ENCODE peak calls at places on chromosomes 11 and 22, in seven cellular contexts. One of them, this sample, is unnamed.

GRCh38 chr11:31722754-31723153 is 88.4 kb downstream of the PAX6 start:
- DNase-seq in GM23248: no peak
- DNase-seq in activated CD8-positive, alpha-beta memory T cell treated with anti-CD3 and anti-CD28 coated beads, Interleukin-2, amount 50 U/mL, for 4 hours: no peak
- DNase-seq in effector memory CD4-positive, alpha-beta T cell: no peak
- DNase-seq in NCI-H1048: no peak
- DNase-seq in HT1080: no peak
- DNase-seq in SW480: no peak
- DNase-seq in this sample: no peak

GRCh38 chr11:96103102-96103501 is 179.2 kb upstream of the MTMR2 start:
- DNase-seq in GM23248: peak; percentile 54
- DNase-seq in activated CD8-positive, alpha-beta memory T cell treated with anti-CD3 and anti-CD28 coated beads, Interleukin-2, amount 50 U/mL, for 4 hours: no peak
- DNase-seq in effector memory CD4-positive, alpha-beta T cell: no peak
- DNase-seq in NCI-H1048: no peak
- DNase-seq in HT1080: peak; percentile 24
- DNase-seq in SW480: no peak
- DNase-seq in this sample: no peak

GRCh38 chr11:114354076-114354475 is 46.2 kb downstream of the C11orf71 start:
- DNase-seq in GM23248: peak; percentile 62
- DNase-seq in activated CD8-positive, alpha-beta memory T cell treated with anti-CD3 and anti-CD28 coated beads, Interleukin-2, amount 50 U/mL, for 4 hours: no peak
- DNase-seq in effector memory CD4-positive, alpha-beta T cell: no peak
- DNase-seq in NCI-H1048: no peak
- DNase-seq in HT1080: peak; percentile 91
- DNase-seq in SW480: no peak
- DNase-seq in this sample: no peak

GRCh38 chr11:69573751-69574382 is 67.1 kb upstream of the CCND1 start:
- DNase-seq in GM23248: peak; percentile 45
- DNase-seq in activated CD8-positive, alpha-beta memory T cell treated with anti-CD3 and anti-CD28 coated beads, Interleukin-2, amount 50 U/mL, for 4 hours: no peak
- DNase-seq in effector memory CD4-positive, alpha-beta T cell: no peak
- DNase-seq in NCI-H1048: no peak
- DNase-seq in HT1080: no peak
- DNase-seq in SW480: no peak
- DNase-seq in this sample: no peak

GRCh38 chr11:134032501-134033091 is 36.3 kb upstream of the JAM3 start:
- DNase-seq in GM23248: peak; percentile 74
- DNase-seq in activated CD8-positive, alpha-beta memory T cell treated with anti-CD3 and anti-CD28 coated beads, Interleukin-2, amount 50 U/mL, for 4 hours: no peak
- DNase-seq in effector memory CD4-positive, alpha-beta T cell: no peak
- DNase-seq in NCI-H1048: no peak
- DNase-seq in HT1080: no peak
- DNase-seq in SW480: peak; percentile 24
- DNase-seq in this sample: no peak

GRCh38 chr11:63767415-63768231 is 952 bp downstream of the ZFTA start:
- DNase-seq in GM23248: peak; percentile 74
- DNase-seq in activated CD8-positive, alpha-beta memory T cell treated with anti-CD3 and anti-CD28 coated beads, Interleukin-2, amount 50 U/mL, for 4 hours: peak; percentile 29
- DNase-seq in effector memory CD4-positive, alpha-beta T cell: peak; percentile 22
- DNase-seq in NCI-H1048: no peak
- DNase-seq in HT1080: peak; percentile 76
- DNase-seq in SW480: peak; percentile 81
- DNase-seq in this sample: peak; percentile 73

GRCh38 chr11:120932305-120932905 is 91.5 kb upstream of the TBCEL start:
- DNase-seq in GM23248: no peak
- DNase-seq in activated CD8-positive, alpha-beta memory T cell treated with anti-CD3 and anti-CD28 coated beads, Interleukin-2, amount 50 U/mL, for 4 hours: no peak
- DNase-seq in effector memory CD4-positive, alpha-beta T cell: no peak
- DNase-seq in NCI-H1048: no peak
- DNase-seq in HT1080: no peak
- DNase-seq in SW480: no peak
- DNase-seq in this sample: no peak

GRCh38 chr11:9906043-9906791 is 242.3 kb downstream of the SWAP70 start:
- DNase-seq in GM23248: peak; percentile 96
- DNase-seq in activated CD8-positive, alpha-beta memory T cell treated with anti-CD3 and anti-CD28 coated beads, Interleukin-2, amount 50 U/mL, for 4 hours: no peak
- DNase-seq in effector memory CD4-positive, alpha-beta T cell: no peak
- DNase-seq in NCI-H1048: no peak
- DNase-seq in HT1080: peak; percentile 91
- DNase-seq in SW480: peak; percentile 21
- DNase-seq in this sample: no peak

GRCh38 chr11:76656571-76657081 is 13.9 kb downstream of the LRRC32 start:
- DNase-seq in GM23248: no peak
- DNase-seq in activated CD8-positive, alpha-beta memory T cell treated with anti-CD3 and anti-CD28 coated beads, Interleukin-2, amount 50 U/mL, for 4 hours: no peak
- DNase-seq in effector memory CD4-positive, alpha-beta T cell: no peak
- DNase-seq in NCI-H1048: no peak
- DNase-seq in HT1080: no peak
- DNase-seq in SW480: no peak
- DNase-seq in this sample: no peak

GRCh38 chr11:76173663-76174062 is 32.6 kb downstream of the WNT11 start:
- DNase-seq in GM23248: no peak
- DNase-seq in activated CD8-positive, alpha-beta memory T cell treated with anti-CD3 and anti-CD28 coated beads, Interleukin-2, amount 50 U/mL, for 4 hours: no peak
- DNase-seq in effector memory CD4-positive, alpha-beta T cell: no peak
- DNase-seq in NCI-H1048: no peak
- DNase-seq in HT1080: peak; percentile 34
- DNase-seq in SW480: no peak
- DNase-seq in this sample: no peak

GRCh38 chr11:65316311-65316978 is 1.8 kb downstream of the CDC42EP2 start:
- DNase-seq in GM23248: peak; percentile 100
- DNase-seq in activated CD8-positive, alpha-beta memory T cell treated with anti-CD3 and anti-CD28 coated beads, Interleukin-2, amount 50 U/mL, for 4 hours: no peak
- DNase-seq in effector memory CD4-positive, alpha-beta T cell: no peak
- DNase-seq in NCI-H1048: no peak
- DNase-seq in HT1080: peak; percentile 56
- DNase-seq in SW480: no peak
- DNase-seq in this sample: no peak

GRCh38 chr22:40028098-40028425 is 33.3 kb downstream of the FAM83F start:
- DNase-seq in GM23248: no peak
- DNase-seq in activated CD8-positive, alpha-beta memory T cell treated with anti-CD3 and anti-CD28 coated beads, Interleukin-2, amount 50 U/mL, for 4 hours: no peak
- DNase-seq in effector memory CD4-positive, alpha-beta T cell: no peak
- DNase-seq in NCI-H1048: no peak
- DNase-seq in HT1080: no peak
- DNase-seq in SW480: no peak
- DNase-seq in this sample: no peak

GRCh38 chr11:33622806-33623205 is 77.8 kb downstream of the C11orf91 start:
- DNase-seq in GM23248: no peak
- DNase-seq in activated CD8-positive, alpha-beta memory T cell treated with anti-CD3 and anti-CD28 coated beads, Interleukin-2, amount 50 U/mL, for 4 hours: no peak
- DNase-seq in effector memory CD4-positive, alpha-beta T cell: no peak
- DNase-seq in NCI-H1048: no peak
- DNase-seq in HT1080: no peak
- DNase-seq in SW480: no peak
- DNase-seq in this sample: no peak

GRCh38 chr11:70555092-70555491 is 156.8 kb downstream of the CTTN start:
- DNase-seq in GM23248: no peak
- DNase-seq in activated CD8-positive, alpha-beta memory T cell treated with anti-CD3 and anti-CD28 coated beads, Interleukin-2, amount 50 U/mL, for 4 hours: no peak
- DNase-seq in effector memory CD4-positive, alpha-beta T cell: no peak
- DNase-seq in NCI-H1048: no peak
- DNase-seq in HT1080: no peak
- DNase-seq in SW480: no peak
- DNase-seq in this sample: no peak

GRCh38 chr11:65852508-65853248 is 5.3 kb downstream of the CFL1 start:
- DNase-seq in GM23248: no peak
- DNase-seq in activated CD8-positive, alpha-beta memory T cell treated with anti-CD3 and anti-CD28 coated beads, Interleukin-2, amount 50 U/mL, for 4 hours: no peak
- DNase-seq in effector memory CD4-positive, alpha-beta T cell: no peak
- DNase-seq in NCI-H1048: no peak
- DNase-seq in HT1080: no peak
- DNase-seq in SW480: no peak
- DNase-seq in this sample: peak; percentile 58

GRCh38 chr11:100752371-100753073 is 65.4 kb downstream of the ARHGAP42 start:
- DNase-seq in GM23248: no peak
- DNase-seq in activated CD8-positive, alpha-beta memory T cell treated with anti-CD3 and anti-CD28 coated beads, Interleukin-2, amount 50 U/mL, for 4 hours: no peak
- DNase-seq in effector memory CD4-positive, alpha-beta T cell: no peak
- DNase-seq in NCI-H1048: no peak
- DNase-seq in HT1080: no peak
- DNase-seq in SW480: peak; percentile 4
- DNase-seq in this sample: no peak

GRCh38 chr11:16182553-16182952 is 173.8 kb downstream of the SOX6 start:
- DNase-seq in GM23248: no peak
- DNase-seq in activated CD8-positive, alpha-beta memory T cell treated with anti-CD3 and anti-CD28 coated beads, Interleukin-2, amount 50 U/mL, for 4 hours: no peak
- DNase-seq in effector memory CD4-positive, alpha-beta T cell: no peak
- DNase-seq in NCI-H1048: no peak
- DNase-seq in HT1080: no peak
- DNase-seq in SW480: no peak
- DNase-seq in this sample: no peak